ENCODE peak calls at places on chromosomes 5 and 9, in eight cellular contexts. S is T-helper 2 cell treated with Interferon-gamma antibody and Interleukin-4, amounts not matched to agents 5 μg/mL and 100 μg/mL, for 36 hours; X is Caki2; Q is A549; P is non-pigmented ciliary epithelial cell; O is CD8-positive, alpha-beta memory T cell; C is HuH-7; Y is 8988T. G is an unnamed sample.

GRCh38 chr9:14992025-14992424 is 81.8 kb upstream of the FREM1 start:
- DNase-seq in C (no peak), S (no peak), Y (no peak), P (no peak), Q (no peak), X (peak; percentile 45), O (no peak), G (no peak)

GRCh38 chr9:32631991-32632390 is 3.5 kb downstream of the TAF1L start:
- DNase-seq in Y (no peak), P (no peak), O (no peak), C (no peak), Q (no peak), X (no peak), S (no peak), G (no peak)

GRCh38 chr9:83509372-83509771 is 28.8 kb downstream of the FRMD3 start:
- DNase-seq in Q (no peak), O (no peak), X (no peak), P (no peak), S (no peak), C (no peak), Y (no peak), G (no peak)

GRCh38 chr5:109905906-109906305 is 216.2 kb downstream of the MAN2A1 start:
- DNase-seq in C (no peak), X (no peak), Y (no peak), P (peak; percentile 14), S (no peak), O (no peak), Q (no peak), G (no peak)

GRCh38 chr9:136225748-136226679 is 19.6 kb downstream of the QSOX2 start:
- DNase-seq in Q (peak; percentile 74), P (no peak), X (peak; percentile 35), Y (peak; percentile 75), O (peak; percentile 35), S (peak; percentile 39), C (peak; percentile 97), G (no peak)

GRCh38 chr5:148991606-148992005 is 71.3 kb downstream of the SH3TC2 start:
- DNase-seq in X (no peak), Y (no peak), Q (no peak), S (no peak), C (no peak), P (no peak), O (no peak), G (no peak)

GRCh38 chr5:179130101-179130681 is 70.0 kb downstream of the ZNF354C start:
- DNase-seq in C (no peak), X (no peak), S (no peak), Y (no peak), P (no peak), O (no peak), Q (no peak), G (no peak)

GRCh38 chr5:140189977-140190867 is 15.2 kb downstream of the CYSTM1 start:
- DNase-seq in Y (no peak), P (no peak), S (no peak), X (peak; percentile 70), C (no peak), O (no peak), Q (no peak), G (no peak)

GRCh38 chr9:133125706-133126696 is 5.0 kb upstream of the RALGDS start:
- DNase-seq in X (peak; percentile 30), C (no peak), P (no peak), Y (no peak), Q (no peak), S (no peak), O (peak; percentile 44), G (peak; percentile 68)

GRCh38 chr5:65674749-65675148 is 47.2 kb downstream of the SGTB start:
- DNase-seq in S (no peak), X (no peak), Y (no peak), P (no peak), C (no peak), Q (no peak), O (no peak), G (no peak)

GRCh38 chr5:10130881-10131280 is 118.8 kb downstream of the ATPSCKMT start:
- DNase-seq in P (no peak), X (no peak), S (no peak), Y (no peak), O (no peak), Q (no peak), C (no peak), G (no peak)

GRCh38 chr5:141420855-141421488 is at the start of gene PCDHGA11:
- DNase-seq in Y (peak; percentile 68), X (no peak), S (peak; percentile 33), Q (peak; percentile 14), P (no peak), O (no peak), C (no peak), G (no peak)

GRCh38 chr5:178215263-178216002 is 11.1 kb downstream of the HNRNPAB start:
- DNase-seq in P (no peak), X (no peak), Y (no peak), S (no peak), C (no peak), Q (no peak), O (no peak), G (peak; percentile 24)

GRCh38 chr5:150525163-150525562 is 17.2 kb downstream of the NDST1 start:
- DNase-seq in Y (no peak), X (no peak), Q (no peak), S (no peak), O (no peak), P (no peak), C (no peak), G (no peak)

GRCh38 chr5:80961376-80962281 is 1.5 kb downstream of the RASGRF2 start:
- DNase-seq in S (peak; percentile 78), X (no peak), Y (no peak), Q (no peak), P (no peak), C (no peak), O (no peak), G (no peak)

GRCh38 chr5:121503111-121503840 is 348.4 kb upstream of the FTMT start:
- DNase-seq in C (no peak), S (no peak), P (no peak), Y (no peak), X (peak; percentile 43), Q (peak; percentile 7), O (no peak), G (peak; percentile 53)

GRCh38 chr9:130476151-130476730 is 31.5 kb downstream of the ASS1 start:
- DNase-seq in S (no peak), C (no peak), Q (no peak), P (no peak), Y (no peak), O (no peak), X (no peak), G (no peak)

GRCh38 chr9:14315754-14316573 is 2.0 kb upstream of the NFIB start:
- DNase-seq in X (peak; percentile 83), Y (peak; percentile 24), O (no peak), P (no peak), C (no peak), Q (peak; percentile 76), S (no peak), G (peak; percentile 48)

GRCh38 chr9:108511200-108511756 is 344.5 kb downstream of the ACTL7B start:
- DNase-seq in O (no peak), X (no peak), P (no peak), S (no peak), C (no peak), Q (no peak), Y (no peak), G (no peak)

G was measured in left cardiac atrium.